ENCODE peak calls at places on chromosomes 1 and 21, in five cellular contexts. One of them, this sample, is unnamed.
A peak's percentile ranks its signal among the peaks of the same experiment; 100 is the strongest.

GRCh38 chr1:97006044-97006676 is 284.6 kb downstream of the PTBP2 start:
- DNase-seq in SHP77 treated with DMSO at 0.1 percent for 48 hours: no peak
- DNase-seq in fibroblast of pulmonary artery: peak; percentile 89
- DNase-seq in stimulated activated CD8-positive, alpha-beta memory T cell treated with anti-CD3 and anti-CD28 coated beads, Interleukin-15, amount 100 ng/mL, for 1 hour: no peak
- DNase-seq in NCI-H1105 treated with DMSO at 0.1 percent for 48 hours: peak; percentile 39
- DNase-seq in this sample: no peak

GRCh38 chr21:25909341-25909740 is 174.6 kb downstream of the GABPA start:
- DNase-seq in SHP77 treated with DMSO at 0.1 percent for 48 hours: no peak
- DNase-seq in fibroblast of pulmonary artery: no peak
- DNase-seq in stimulated activated CD8-positive, alpha-beta memory T cell treated with anti-CD3 and anti-CD28 coated beads, Interleukin-15, amount 100 ng/mL, for 1 hour: no peak
- DNase-seq in NCI-H1105 treated with DMSO at 0.1 percent for 48 hours: no peak
- DNase-seq in this sample: no peak

GRCh38 chr1:109783436-109783835 is 19.7 kb upstream of the EPS8L3 start:
- DNase-seq in SHP77 treated with DMSO at 0.1 percent for 48 hours: no peak
- DNase-seq in fibroblast of pulmonary artery: peak; percentile 78
- DNase-seq in stimulated activated CD8-positive, alpha-beta memory T cell treated with anti-CD3 and anti-CD28 coated beads, Interleukin-15, amount 100 ng/mL, for 1 hour: no peak
- DNase-seq in NCI-H1105 treated with DMSO at 0.1 percent for 48 hours: no peak
- DNase-seq in this sample: no peak

GRCh38 chr1:160576430-160576829 is 2.9 kb downstream of the CD84 start:
- DNase-seq in SHP77 treated with DMSO at 0.1 percent for 48 hours: no peak
- DNase-seq in fibroblast of pulmonary artery: no peak
- DNase-seq in stimulated activated CD8-positive, alpha-beta memory T cell treated with anti-CD3 and anti-CD28 coated beads, Interleukin-15, amount 100 ng/mL, for 1 hour: no peak
- DNase-seq in NCI-H1105 treated with DMSO at 0.1 percent for 48 hours: no peak
- DNase-seq in this sample: no peak

GRCh38 chr1:186806477-186806876 is 22.3 kb upstream of the PLA2G4A start:
- DNase-seq in SHP77 treated with DMSO at 0.1 percent for 48 hours: no peak
- DNase-seq in fibroblast of pulmonary artery: peak; percentile 75
- DNase-seq in stimulated activated CD8-positive, alpha-beta memory T cell treated with anti-CD3 and anti-CD28 coated beads, Interleukin-15, amount 100 ng/mL, for 1 hour: no peak
- DNase-seq in NCI-H1105 treated with DMSO at 0.1 percent for 48 hours: peak; percentile 14
- DNase-seq in this sample: no peak

GRCh38 chr1:233864578-233864977 is 39.9 kb upstream of the SLC35F3 start:
- DNase-seq in SHP77 treated with DMSO at 0.1 percent for 48 hours: no peak
- DNase-seq in fibroblast of pulmonary artery: no peak
- DNase-seq in stimulated activated CD8-positive, alpha-beta memory T cell treated with anti-CD3 and anti-CD28 coated beads, Interleukin-15, amount 100 ng/mL, for 1 hour: no peak
- DNase-seq in NCI-H1105 treated with DMSO at 0.1 percent for 48 hours: no peak
- DNase-seq in this sample: no peak

GRCh38 chr1:100969336-100969735 is 56.2 kb downstream of the DPH5 start:
- DNase-seq in SHP77 treated with DMSO at 0.1 percent for 48 hours: no peak
- DNase-seq in fibroblast of pulmonary artery: no peak
- DNase-seq in stimulated activated CD8-positive, alpha-beta memory T cell treated with anti-CD3 and anti-CD28 coated beads, Interleukin-15, amount 100 ng/mL, for 1 hour: no peak
- DNase-seq in NCI-H1105 treated with DMSO at 0.1 percent for 48 hours: no peak
- DNase-seq in this sample: no peak

GRCh38 chr1:157045251-157046218 is at the start of gene ARHGEF11:
- DNase-seq in SHP77 treated with DMSO at 0.1 percent for 48 hours: peak; percentile 83
- DNase-seq in fibroblast of pulmonary artery: peak; percentile 88
- DNase-seq in stimulated activated CD8-positive, alpha-beta memory T cell treated with anti-CD3 and anti-CD28 coated beads, Interleukin-15, amount 100 ng/mL, for 1 hour: no peak
- DNase-seq in NCI-H1105 treated with DMSO at 0.1 percent for 48 hours: peak; percentile 85
- DNase-seq in this sample: peak; percentile 47

This sample was measured in GM12892.